ENCODE peak calls at places on chromosomes 3 and 15, in seven cellular contexts. X is HCEC 1CT; V is effector memory CD4-positive, alpha-beta T cell; G is germinal center; E is stimulated activated CD8-positive, alpha-beta memory T cell treated with anti-CD3 and anti-CD28 coated beads, Interleukin-4, amount 100 ng/mL, for 1 hour; A is non-pigmented ciliary epithelial cell; J is AG10803. R is an unnamed sample.

GRCh38 chr3:70049761-70050160 is 50.2 kb downstream of the SAMMSON start:
- DNase-seq in J (peak), G (no peak), A (peak), V (no peak), X (peak), E (no peak), R (no peak)

GRCh38 chr3:46504780-46505179 is 7.0 kb downstream of the RTP3 start:
- DNase-seq in A (no peak), E (no peak), J (no peak), V (no peak), X (no peak), G (no peak), R (no peak)

GRCh38 chr15:98650871-98651481 is 2.6 kb downstream of the IGF1R start:
- DNase-seq in X (peak), A (no peak), G (no peak), E (no peak), J (peak), V (no peak), R (no peak)

GRCh38 chr3:71398157-71398836 is 185.2 kb downstream of the FOXP1 start:
- DNase-seq in X (no peak), A (no peak), V (no peak), J (no peak), G (no peak), E (no peak), R (peak)

GRCh38 chr3:143352850-143353550 is 233.4 kb downstream of the CHST2 start:
- DNase-seq in V (no peak), A (no peak), X (no peak), G (no peak), E (no peak), J (no peak), R (no peak)

GRCh38 chr15:25635190-25635589 is 196.4 kb upstream of the UBE3A start:
- DNase-seq in G (no peak), X (no peak), J (no peak), V (no peak), E (no peak), A (no peak), R (no peak)

GRCh38 chr3:5324780-5325179 is 137.3 kb downstream of the EDEM1 start:
- DNase-seq in V (no peak), A (no peak), X (no peak), J (no peak), E (no peak), G (no peak), R (no peak)

GRCh38 chr15:49901867-49902775 is 216.9 kb downstream of the ATP8B4 start:
- DNase-seq in E (no peak), G (no peak), A (no peak), V (no peak), X (peak), J (peak), R (no peak)

GRCh38 chr3:89682556-89682955 is 575.1 kb downstream of the EPHA3 start:
- DNase-seq in A (no peak), V (no peak), J (no peak), E (no peak), X (no peak), G (no peak), R (no peak)

GRCh38 chr3:46480481-46481195 is 15.9 kb upstream of the LTF start:
- DNase-seq in X (no peak), E (no peak), G (no peak), A (no peak), V (no peak), J (no peak), R (no peak)

GRCh38 chr3:185846041-185846440 is 21.2 kb upstream of the IGF2BP2 start:
- DNase-seq in V (no peak), J (peak), G (no peak), A (no peak), X (no peak), E (no peak), R (no peak)

GRCh38 chr3:174342941-174343431 is 516.1 kb upstream of the NAALADL2 start:
- DNase-seq in G (no peak), V (no peak), E (no peak), A (no peak), X (peak), J (peak), R (no peak)

GRCh38 chr15:43808435-43808950 is 8.1 kb downstream of the HYPK start:
- DNase-seq in J (no peak), G (no peak), X (no peak), V (no peak), E (no peak), A (no peak), R (no peak)

GRCh38 chr3:127444761-127445160 is 145.8 kb downstream of the TPRA1 start:
- DNase-seq in X (no peak), G (no peak), V (no peak), A (no peak), E (no peak), J (no peak), R (no peak)

R was measured in central memory CD4-positive, alpha-beta T cell.